ENCODE peak calls at places on chromosomes 7 and 10, in eight cellular contexts. P, F, W, E, H, J, G and X are unnamed samples.
A peak's percentile ranks its signal among the peaks of the same experiment; 100 is the strongest.

GRCh38 chr10:677750-678661 is 11.5 kb downstream of the DIP2C start:
- DNase-seq in W (peak; percentile 35), E (no peak), P (no peak), G (no peak), F (no peak), J (no peak), H (no peak), X (no peak)

GRCh38 chr10:122999347-122999746 is 9.2 kb downstream of the IKZF5 start:
- DNase-seq in W (no peak), G (no peak), H (no peak), P (no peak), E (no peak), J (no peak), F (no peak), X (no peak)

GRCh38 chr10:110167149-110167548 is 40.3 kb upstream of the MXI1 start:
- DNase-seq in G (no peak), F (no peak), J (no peak), P (no peak), E (peak; percentile 16), W (no peak), H (no peak), X (no peak)

GRCh38 chr7:40175725-40176510 is 41.1 kb downstream of the SUGCT start:
- DNase-seq in H (no peak), F (no peak), G (no peak), J (no peak), W (no peak), E (no peak), P (no peak), X (no peak)

GRCh38 chr7:506391-506831 is 13.2 kb downstream of the PDGFA start:
- DNase-seq in P (peak; percentile 65), J (no peak), E (peak; percentile 65), W (no peak), F (no peak), H (no peak), G (no peak), X (no peak)

GRCh38 chr10:110772454-110773025 is 99.2 kb upstream of the PDCD4 start:
- DNase-seq in H (no peak), G (no peak), J (peak; percentile 37), F (no peak), E (no peak), W (no peak), P (no peak), X (no peak)

GRCh38 chr7:39845011-39845410 is 105.0 kb upstream of the CDK13 start:
- DNase-seq in P (no peak), G (no peak), E (no peak), H (no peak), W (no peak), F (no peak), J (no peak), X (no peak)

GRCh38 chr10:35058134-35058533 is 32.0 kb downstream of the CUL2 start:
- DNase-seq in E (no peak), G (no peak), W (no peak), H (no peak), J (no peak), F (peak; percentile 78), P (no peak), X (peak; percentile 84)

GRCh38 chr10:50552308-50552707 is 71.4 kb downstream of the SGMS1 start:
- DNase-seq in W (no peak), G (no peak), P (no peak), F (no peak), J (no peak), H (no peak), E (no peak), X (no peak)
- H3K27ac ChIP-seq in W (no peak overlapping the region), G (peak overlapping the region; percentile 62), P (peak overlapping the region; percentile 25), F (no peak overlapping the region), J (no peak overlapping the region), H (peak overlapping the region; percentile 80), E (no peak overlapping the region), X (no peak overlapping the region)

GRCh38 chr7:139086454-139086853 is 23.1 kb downstream of the ZC3HAV1 start:
- DNase-seq in W (no peak), E (no peak), H (no peak), G (no peak), J (no peak), P (no peak), F (no peak), X (no peak)
- H3K27ac ChIP-seq in W (no peak overlapping the region), E (no peak overlapping the region), H (no peak overlapping the region), G (no peak overlapping the region), J (no peak overlapping the region), P (no peak overlapping the region), F (no peak overlapping the region), X (no peak overlapping the region)

GRCh38 chr7:100547872-100548271 is 8.9 kb downstream of the AGFG2 start:
- DNase-seq in E (no peak), W (no peak), F (no peak), H (no peak), P (no peak), J (peak; percentile 49), G (no peak), X (no peak)
- H3K27ac ChIP-seq in E (peak overlapping the region; percentile 76), W (no peak overlapping the region), F (peak overlapping the region; percentile 43), H (peak overlapping the region; percentile 80), P (peak overlapping the region; percentile 85), J (peak overlapping the region; percentile 46), G (peak overlapping the region; percentile 96), X (peak overlapping the region; percentile 70)

GRCh38 chr10:126836009-126836408 is 69.2 kb upstream of the DOCK1 start:
- DNase-seq in J (no peak), F (no peak), W (no peak), G (no peak), P (no peak), E (no peak), H (no peak), X (no peak)
- H3K27ac ChIP-seq in J (no peak overlapping the region), F (no peak overlapping the region), W (no peak overlapping the region), G (no peak overlapping the region), P (no peak overlapping the region), E (no peak overlapping the region), H (no peak overlapping the region), X (no peak overlapping the region)

GRCh38 chr10:44863344-44864041 is 47.6 kb upstream of the TMEM72 start:
- DNase-seq in F (no peak), G (no peak), J (no peak), W (peak; percentile 80), E (no peak), P (peak; percentile 39), H (no peak), X (no peak)

GRCh38 chr10:44860811-44861751 is 50.1 kb upstream of the TMEM72 start:
- DNase-seq in H (no peak), E (no peak), W (peak; percentile 55), F (no peak), P (peak; percentile 70), J (no peak), G (no peak), X (no peak)

GRCh38 chr10:44862006-44862751 is 49.0 kb upstream of the TMEM72 start:
- DNase-seq in J (peak; percentile 8), H (no peak), P (peak; percentile 51), E (no peak), G (no peak), F (no peak), W (peak; percentile 46), X (no peak)

GRCh38 chr10:44864042-44864436 is 47.1 kb upstream of the TMEM72 start:
- DNase-seq in P (peak; percentile 67), H (peak; percentile 68), G (no peak), J (no peak), W (peak; percentile 83), E (no peak), F (no peak), X (no peak)

DNA sequence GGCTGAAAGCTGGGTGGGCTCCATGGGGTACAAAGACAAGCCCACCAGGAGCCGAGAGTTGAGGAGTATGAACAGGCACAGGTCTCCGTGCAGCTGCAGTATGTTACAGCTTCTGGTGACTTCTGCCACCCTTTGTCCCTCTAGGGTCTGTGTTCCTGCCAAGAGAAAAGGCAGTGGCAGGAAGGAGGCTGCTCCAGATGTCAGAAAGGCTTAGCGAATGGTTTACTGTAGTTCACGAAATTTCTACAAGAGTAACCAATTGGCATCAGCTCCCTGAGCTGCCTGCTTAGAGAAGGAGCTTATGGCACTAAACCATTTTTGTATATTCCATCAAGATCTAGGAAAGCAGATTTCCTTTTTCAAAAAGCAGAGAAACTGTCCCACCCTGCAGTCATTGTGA is 48.2 kb upstream of the TMEM72 start:
- DNase-seq in F (no peak), P (peak; percentile 19), G (no peak), E (no peak), W (no peak), J (no peak), H (no peak), X (no peak)
- H3K27ac ChIP-seq in F (no peak overlapping the region), P (no peak overlapping the region), G (no peak overlapping the region), E (no peak overlapping the region), W (no peak overlapping the region), J (no peak overlapping the region), H (no peak overlapping the region), X (no peak overlapping the region)